ENCODE peak calls at places on chromosomes 3 and 15, in four cellular contexts. F, U, Y and W are unnamed samples.

GRCh38 chr3:127525373-127525772 is 65.2 kb downstream of the TPRA1 start:
- DNase-seq in F (peak; percentile 25), U (peak; percentile 22), Y (peak; percentile 27), W (peak; percentile 78)

GRCh38 chr3:194526164-194526563 is 39.4 kb upstream of the ATP13A3 start:
- DNase-seq in F (no peak), U (no peak), Y (no peak), W (no peak)

GRCh38 chr3:59404064-59404463 is 354.2 kb upstream of the CFAP20DC start:
- DNase-seq in F (no peak), U (no peak), Y (no peak), W (no peak)

GRCh38 chr15:64905119-64905831 is 6.4 kb upstream of the ANKDD1A start:
- DNase-seq in F (peak; percentile 76), U (no peak), Y (peak; percentile 22), W (no peak)

GRCh38 chr3:45907769-45908705 is 21.7 kb downstream of the CCR9 start:
- DNase-seq in F (no peak), U (no peak), Y (no peak), W (no peak)

GRCh38 chr15:57388199-57388863 is 12.0 kb downstream of the CGNL1 start:
- DNase-seq in F (no peak), U (no peak), Y (no peak), W (no peak)

GRCh38 chr15:77416954-77417353 is 3.0 kb downstream of the PEAK1 start:
- DNase-seq in F (no peak), U (no peak), Y (no peak), W (no peak)

GRCh38 chr15:71387825-71388224 is 272.6 kb downstream of the THSD4 start:
- DNase-seq in F (no peak), U (no peak), Y (no peak), W (no peak)

GRCh38 chr3:48478631-48479555 is 25.1 kb downstream of the SHISA5 start:
- DNase-seq in F (no peak), U (no peak), Y (peak; percentile 23), W (no peak)

GRCh38 chr3:106117490-106117858 is 248.7 kb upstream of the CBLB start:
- DNase-seq in F (no peak), U (no peak), Y (no peak), W (peak; percentile 12)

GRCh38 chr15:89747708-89748682 is 3.1 kb downstream of the MESP1 start:
- DNase-seq in F (no peak), U (no peak), Y (no peak), W (no peak)

GRCh38 chr3:111845996-111846395 is 13.1 kb upstream of the PHLDB2 start:
- DNase-seq in F (no peak), U (no peak), Y (no peak), W (no peak)

GRCh38 chr3:18422972-18423371 is 2.2 kb downstream of the SATB1 start:
- DNase-seq in F (no peak), U (no peak), Y (no peak), W (no peak)

GRCh38 chr3:13069495-13069894 is 3.7 kb downstream of the IQSEC1 start:
- DNase-seq in F (no peak), U (no peak), Y (no peak), W (no peak)

GRCh38 chr15:45376967-45377629 is 1.2 kb downstream of the GATM start:
- DNase-seq in F (no peak), U (no peak), Y (no peak), W (no peak)

GRCh38 chr3:188821998-188822397 is 349.8 kb upstream of the TPRG1 start:
- DNase-seq in F (no peak), U (no peak), Y (no peak), W (no peak)

GRCh38 chr3:17579289-17580031 is 163.0 kb downstream of the TBC1D5 start:
- DNase-seq in F (no peak), U (no peak), Y (no peak), W (no peak)

GRCh38 chr3:170410428-170411029 is 8.1 kb upstream of the CLDN11 start:
- DNase-seq in F (peak; percentile 29), U (peak; percentile 15), Y (no peak), W (peak; percentile 18)

GRCh38 chr3:58383476-58383875 is 50.2 kb downstream of the PDHB start:
- DNase-seq in F (no peak), U (no peak), Y (no peak), W (no peak)

GRCh38 chr3:53804697-53805462 is 41.3 kb downstream of the CHDH start:
- DNase-seq in F (no peak), U (peak; percentile 13), Y (no peak), W (peak; percentile 8)

GRCh38 chr15:31307270-31308184 is 19.1 kb upstream of the KLF13 start:
- DNase-seq in F (no peak), U (no peak), Y (no peak), W (no peak)

GRCh38 chr15:54803139-54803808 is 393.5 kb downstream of the RSL24D1 start:
- DNase-seq in F (no peak), U (peak; percentile 2), Y (no peak), W (no peak)

GRCh38 chr15:73756947-73757513 is 3.9 kb upstream of the INSYN1 start:
- DNase-seq in F (no peak), U (no peak), Y (no peak), W (no peak)

GRCh38 chr3:186361612-186362408 is at the start of gene DGKG:
- DNase-seq in F (no peak), U (no peak), Y (no peak), W (no peak)
- TF ChIP-seq TCF7L2 in F (no peak), U (no peak), Y (no peak), W (no peak)

GRCh38 chr3:39222939-39223338 is 30.5 kb upstream of the XIRP1 start:
- DNase-seq in F (no peak), U (no peak), Y (no peak), W (no peak)
- TF ChIP-seq TCF7L2 in F (no peak), U (no peak), Y (no peak), W (no peak)

DNA sequence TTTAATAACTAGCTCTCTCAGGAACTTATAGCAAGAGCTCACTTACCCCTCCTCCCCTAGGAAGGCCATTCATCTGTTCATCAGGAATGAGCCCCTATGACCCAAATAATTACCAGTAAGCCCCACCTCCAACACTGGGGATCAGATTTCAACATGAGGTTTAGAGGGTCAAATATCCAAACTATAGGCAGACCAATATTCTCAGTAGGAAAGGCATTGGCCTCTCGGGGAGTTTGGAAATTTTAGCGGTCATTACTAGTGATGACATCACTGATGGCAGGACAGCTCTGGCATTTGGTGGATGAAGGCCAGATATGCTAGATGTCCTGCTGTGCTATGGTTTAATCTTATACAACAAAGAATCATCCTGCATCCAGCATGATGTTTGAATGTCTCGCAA is 15.2 kb upstream of the CD47 start:
- DNase-seq in F (no peak), U (no peak), Y (no peak), W (no peak)
- TF ChIP-seq TCF7L2 in F (no peak), U (no peak), Y (no peak), W (no peak)

GRCh38 chr15:47439870-47440155 is 277.5 kb upstream of the SEMA6D start:
- DNase-seq in F (no peak), U (no peak), Y (no peak), W (no peak)
- TF ChIP-seq TCF7L2 in F (no peak), U (no peak), Y (no peak), W (no peak)

GRCh38 chr15:65954289-65954741 is 85.0 kb downstream of the RAB11A start:
- DNase-seq in F (no peak), U (no peak), Y (no peak), W (peak; percentile 31)
- TF ChIP-seq TCF7L2 in F (no peak), U (no peak), Y (no peak), W (no peak)

DNA sequence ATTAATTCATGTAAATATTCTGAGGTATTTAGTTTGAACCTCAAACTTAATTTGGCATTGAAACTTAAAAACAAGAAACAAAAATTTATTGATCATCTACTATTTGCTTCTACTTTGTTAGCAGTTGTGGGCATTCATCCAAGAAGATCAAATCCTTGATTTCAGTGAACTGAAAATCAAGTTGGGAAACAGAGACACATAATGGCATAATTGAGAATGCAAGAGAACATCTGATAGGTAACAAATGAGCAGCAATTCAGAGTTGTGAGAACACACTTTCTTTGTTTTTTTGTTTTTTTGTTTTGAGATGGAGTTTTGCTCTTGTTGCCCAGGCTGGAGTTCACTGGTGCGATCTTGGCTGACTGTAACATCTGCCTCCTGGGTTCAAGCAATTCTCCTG is 33.9 kb upstream of the MED12L start:
- DNase-seq in F (no peak), U (no peak), Y (no peak), W (no peak)
- TF ChIP-seq TCF7L2 in F (no peak), U (no peak), Y (no peak), W (no peak)

DNA sequence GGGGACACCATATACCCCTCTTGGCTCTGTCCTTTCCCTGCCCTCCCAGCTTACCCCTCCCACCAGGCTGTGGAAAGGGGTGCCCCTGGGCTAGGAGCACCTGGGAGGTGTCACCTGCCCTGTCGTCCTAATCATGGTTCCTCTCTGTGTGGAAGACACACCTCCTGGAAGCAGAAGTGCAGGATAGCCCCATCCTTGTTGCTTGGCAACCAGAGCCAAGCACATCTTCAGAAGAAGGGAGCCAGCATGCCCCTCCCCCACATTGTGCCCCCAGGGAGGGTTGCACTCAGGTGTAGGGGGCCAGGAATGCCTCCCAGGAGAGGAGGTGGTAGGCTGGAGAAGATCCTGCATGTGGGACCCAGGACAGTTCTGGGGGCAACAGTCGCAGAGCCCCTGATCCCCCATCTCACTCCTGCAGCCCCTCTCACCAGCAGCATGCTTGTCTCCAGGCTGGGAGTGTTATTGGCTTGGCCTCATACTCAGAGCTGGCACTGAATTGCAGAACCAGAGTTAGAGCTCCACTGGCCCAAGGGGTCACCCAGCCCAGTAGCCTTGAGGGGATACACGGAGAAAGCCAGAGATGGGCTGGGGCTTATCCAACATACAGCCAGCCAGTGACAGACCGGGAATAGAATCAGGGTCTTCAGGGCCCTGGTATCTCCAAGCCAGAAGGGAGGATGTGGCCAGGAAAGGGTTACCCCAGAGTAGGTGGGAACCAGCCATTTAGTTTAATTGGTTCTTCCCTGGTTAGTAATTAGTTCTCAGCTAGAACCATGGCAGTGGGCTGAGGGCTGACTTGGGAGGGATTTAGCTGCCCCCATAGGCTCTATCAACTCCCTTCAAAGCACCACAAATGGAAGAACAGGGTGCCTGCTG is 8.4 kb downstream of the RAB6B start:
- DNase-seq in F (no peak), U (no peak), Y (no peak), W (no peak)
- TF ChIP-seq TCF7L2 in F (no peak), U (no peak), Y (no peak), W (no peak)

GRCh38 chr15:92724144-92724543 is 68.6 kb upstream of the FAM174B start:
- DNase-seq in F (no peak), U (no peak), Y (peak; percentile 65), W (no peak)
- TF ChIP-seq TCF7L2 in F (no peak), U (no peak), Y (no peak), W (no peak)

GRCh38 chr15:48632651-48633050 is 12.9 kb downstream of the FBN1 start:
- DNase-seq in F (no peak), U (no peak), Y (no peak), W (no peak)

GRCh38 chr15:48636511-48636910 is 9.0 kb downstream of the FBN1 start:
- DNase-seq in F (no peak), U (no peak), Y (no peak), W (no peak)

GRCh38 chr15:48637639-48638038 is 7.9 kb downstream of the FBN1 start:
- DNase-seq in F (no peak), U (no peak), Y (no peak), W (no peak)

GRCh38 chr15:48634096-48634495 is 11.4 kb downstream of the FBN1 start:
- DNase-seq in F (no peak), U (no peak), Y (no peak), W (no peak)

DNA sequence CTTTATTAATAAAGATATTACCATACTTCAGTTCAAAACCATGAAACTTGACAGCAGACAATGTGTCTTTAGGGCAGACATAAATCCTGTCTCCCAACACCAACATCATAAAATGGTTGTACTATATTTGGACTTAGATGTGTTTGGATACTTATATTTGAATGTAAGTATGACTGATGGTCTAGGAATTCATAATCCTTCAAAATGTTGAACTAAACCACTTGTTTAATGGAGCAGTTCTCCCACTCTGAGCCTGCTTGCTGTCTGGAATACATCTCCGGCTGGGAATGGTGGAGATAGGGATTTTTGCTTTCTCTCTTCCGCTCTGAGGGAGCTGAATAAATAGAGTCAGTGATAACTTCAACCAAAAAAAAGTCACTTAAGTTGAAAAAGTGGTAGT is 10.6 kb downstream of the FBN1 start:
- DNase-seq in F (no peak), U (no peak), Y (no peak), W (no peak)
- TF ChIP-seq TCF7L2 in F (no peak), U (no peak), Y (no peak), W (no peak)